ENCODE peak calls at places on chromosomes 16 and 17, in eight cellular contexts. T, A, V, O, F, X, B and N are unnamed samples. For H3K4me1, the result is how much of the 10 kb centered on the place peaks cover.

GRCh38 chr16:55480228-55480655 is 1.2 kb downstream of the MMP2 start:
- DNase-seq in X (peak), B (peak), A (no peak), F (peak), T (peak), V (peak), O (peak), N (peak)

GRCh38 chr16:64907844-64908243 is 214.0 kb downstream of the CDH11 start:
- DNase-seq in A (no peak), B (no peak), X (no peak), T (no peak), F (no peak), V (no peak), O (no peak), N (no peak)

GRCh38 chr17:45225051-45225700 is 3.5 kb downstream of the FMNL1 start:
- DNase-seq in A (no peak), V (no peak), T (no peak), X (no peak), F (no peak), O (no peak), B (peak), N (no peak)

GRCh38 chr16:12255919-12256665 is 279.6 kb downstream of the SNX29 start:
- DNase-seq in B (peak), X (no peak), V (no peak), T (no peak), A (no peak), O (no peak), F (no peak), N (no peak)

GRCh38 chr16:53166099-53166498 is 111.3 kb downstream of the CHD9 start:
- DNase-seq in F (no peak), A (no peak), V (no peak), B (no peak), T (no peak), O (no peak), X (no peak), N (no peak)

GRCh38 chr16:78984324-78984723 is 616.2 kb downstream of the MAF start:
- DNase-seq in F (no peak), V (no peak), T (no peak), B (no peak), A (no peak), X (no peak), O (no peak), N (no peak)

GRCh38 chr16:84312783-84313382 is 18.2 kb downstream of the WFDC1 start:
- DNase-seq in V (no peak), O (no peak), T (peak), A (no peak), B (no peak), X (no peak), F (no peak), N (no peak)

GRCh38 chr16:19377864-19378263 is 39.8 kb upstream of the TMC5 start:
- DNase-seq in O (no peak), F (no peak), T (peak), B (no peak), V (no peak), X (no peak), A (no peak), N (no peak)

GRCh38 chr17:44988256-44988942 is 20.3 kb upstream of the C1QL1 start:
- DNase-seq in T (peak), X (no peak), B (no peak), V (no peak), O (no peak), F (no peak), A (no peak), N (no peak)

GRCh38 chr17:2792541-2793169 is 3.6 kb upstream of the RAP1GAP2 start:
- DNase-seq in V (no peak), F (no peak), X (no peak), O (no peak), A (no peak), B (no peak), T (no peak), N (no peak)

GRCh38 chr17:16922386-16923096 is 49.4 kb downstream of the TNFRSF13B start:
- DNase-seq in F (no peak), A (no peak), X (no peak), T (no peak), O (no peak), V (no peak), B (no peak), N (peak)

GRCh38 chr17:68457168-68457538 is at the start of gene WIPI1:
- DNase-seq in X (peak), B (no peak), A (no peak), T (no peak), F (no peak), V (no peak), O (no peak), N (peak)

GRCh38 chr16:48064971-48065370 is 90.8 kb downstream of the ABCC12 start:
- DNase-seq in T (no peak), B (peak), V (no peak), O (no peak), F (no peak), X (no peak), A (no peak), N (no peak)

GRCh38 chr17:74452027-74452840 is 14.2 kb upstream of the CD300A start:
- DNase-seq in V (no peak), F (no peak), O (no peak), B (no peak), A (no peak), T (no peak), X (peak), N (no peak)

GRCh38 chr16:13554020-13554419 is 365.9 kb upstream of the ERCC4 start:
- DNase-seq in O (no peak), X (no peak), T (no peak), V (no peak), A (no peak), F (no peak), B (no peak), N (no peak)

GRCh38 chr17:12296120-12296727 is 275.5 kb downstream of the MAP2K4 start:
- DNase-seq in F (no peak), V (no peak), X (no peak), T (peak), A (no peak), O (no peak), B (no peak), N (no peak)

GRCh38 chr17:80855196-80855967 is 136.3 kb upstream of the CHMP6 start:
- DNase-seq in X (no peak), V (no peak), B (no peak), F (no peak), T (no peak), O (no peak), A (no peak), N (no peak)

DNA sequence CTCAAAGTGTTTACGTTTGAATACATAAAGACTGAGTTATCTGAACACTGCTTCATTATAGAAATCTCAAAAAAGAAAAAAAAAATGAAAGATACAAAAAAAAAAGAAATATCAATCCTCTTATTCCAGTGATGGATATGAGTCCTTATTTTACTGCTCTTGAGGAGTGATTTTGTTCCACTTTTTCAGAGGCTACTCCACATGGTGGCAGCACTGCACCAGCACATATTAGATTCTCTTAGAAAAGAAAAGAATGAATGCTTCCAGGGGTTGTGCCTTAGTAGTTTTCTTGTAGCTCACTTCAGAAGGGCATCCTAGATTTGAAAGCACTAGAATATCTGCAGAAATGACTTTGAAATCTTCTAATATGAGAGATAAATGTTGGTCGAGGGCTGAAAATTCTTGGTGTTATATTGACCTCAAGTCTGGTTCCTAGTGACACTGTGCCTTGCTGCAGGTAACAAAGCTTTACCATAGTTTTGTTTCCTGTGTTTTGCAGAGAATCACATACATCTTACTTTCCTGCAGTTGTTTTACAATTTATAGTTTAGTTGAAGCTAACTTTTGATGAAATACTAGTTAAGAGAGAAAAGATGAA is 25.9 kb downstream of the AP2B1 start:
- DNase-seq in A (no peak), X (peak), O (peak), F (no peak), B (peak), T (peak), V (no peak), N (peak)
- TF ChIP-seq CTCF in A (peak), X (no peak), O (peak), F (peak), B (peak), T (peak), V (peak), N (peak)

GRCh38 chr16:89411335-89411850 is 79.0 kb downstream of the ANKRD11 start:
- DNase-seq in A (no peak), V (no peak), B (no peak), T (no peak), X (no peak), O (no peak), F (no peak), N (no peak)
- H3K4me1 ChIP-seq in A (half or more), V (half or more), B (under half), T (half or more), X (half or more), O (half or more), F (half or more), N (under half)

GRCh38 chr16:21987498-21987897 is 13.4 kb downstream of the PDZD9 start:
- DNase-seq in V (no peak), B (no peak), X (no peak), A (no peak), F (no peak), O (no peak), T (no peak), N (no peak)
- TF ChIP-seq CTCF in V (no peak), B (no peak), X (no peak), A (no peak), F (no peak), O (no peak), T (no peak), N (no peak)

GRCh38 chr17:51018541-51018940 is 102.1 kb downstream of the SPAG9 start:
- DNase-seq in A (no peak), F (no peak), B (no peak), X (no peak), V (no peak), O (no peak), T (no peak), N (no peak)
- H3K4me1 ChIP-seq in A (under half), F (under half), B (under half), X (under half), V (under half), O (under half), T (under half), N (under half)

DNA sequence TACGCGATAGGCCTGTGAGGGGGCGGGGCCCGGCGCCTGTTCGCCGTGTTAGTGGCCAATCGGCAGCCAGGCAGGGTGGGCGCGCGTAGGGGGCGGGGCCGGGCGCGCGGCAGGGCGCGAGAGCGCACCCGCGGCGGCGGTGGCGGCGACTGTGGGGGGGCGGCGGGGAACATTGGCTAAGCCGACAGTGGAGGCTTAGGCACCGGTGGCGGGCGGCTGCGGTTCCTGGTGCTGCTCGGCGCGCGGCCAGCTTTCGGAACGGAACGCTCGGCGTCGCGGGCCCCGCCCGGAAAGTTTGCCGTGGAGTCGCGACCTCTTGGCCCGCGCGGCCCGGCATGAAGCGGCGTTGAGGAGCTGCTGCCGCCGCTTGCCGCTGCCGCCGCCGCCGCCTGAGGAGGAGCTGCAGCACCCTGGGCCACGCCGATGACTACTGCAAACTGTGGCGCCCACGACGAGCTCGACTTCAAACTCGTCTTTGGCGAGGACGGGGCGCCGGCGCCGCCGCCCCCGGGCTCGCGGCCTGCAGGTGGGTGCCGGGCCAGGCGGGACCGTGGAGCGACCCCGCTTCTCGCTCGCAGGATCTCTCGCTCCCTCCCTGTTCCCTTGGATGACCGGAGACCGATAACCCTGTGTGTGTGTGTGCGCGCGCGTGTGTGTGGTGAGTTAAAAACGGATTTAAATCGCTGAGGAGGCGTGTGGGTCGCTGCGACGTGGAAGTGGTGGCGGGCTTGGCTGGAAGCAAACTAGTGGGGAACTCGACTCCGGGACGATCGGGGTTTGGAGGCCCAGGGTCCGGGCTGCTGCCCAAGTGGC is at the start of gene NFATC3:
- DNase-seq in V (peak), X (peak), F (peak), T (peak), O (peak), B (peak), A (peak), N (peak)
- TF ChIP-seq CTCF in V (no peak), X (peak), F (no peak), T (no peak), O (no peak), B (no peak), A (no peak), N (no peak)

DNA sequence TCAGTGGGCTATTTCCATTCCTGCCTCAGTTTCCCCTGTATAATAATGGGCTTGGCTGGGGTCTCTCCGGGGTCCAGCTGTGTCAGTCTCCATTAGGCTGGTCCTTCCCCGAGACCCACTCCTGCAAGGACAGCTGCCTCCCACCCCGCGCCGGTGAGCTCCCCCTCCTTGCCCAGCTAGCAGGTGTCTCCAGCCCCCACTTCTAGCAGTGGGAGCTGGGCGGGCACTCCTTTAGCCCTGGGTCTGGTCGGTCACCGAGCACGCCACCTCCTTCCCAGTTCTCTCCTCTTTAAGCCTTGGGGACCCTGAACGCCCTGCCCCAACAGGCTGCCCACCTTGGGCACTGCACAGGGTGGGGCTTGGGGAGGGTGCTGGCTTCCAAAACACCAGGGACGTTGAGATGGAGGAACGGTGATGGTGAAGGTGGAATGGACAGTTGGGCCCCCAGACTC is 10.5 kb downstream of the TBX2 start:
- DNase-seq in X (peak), O (no peak), V (no peak), F (no peak), A (no peak), B (no peak), T (no peak), N (peak)
- H3K4me1 ChIP-seq in X (under half), O (under half), V (half or more), F (under half), A (under half), B (under half), T (under half), N (half or more)

GRCh38 chr17:66285149-66285548 is 17.3 kb upstream of the PRKCA start:
- DNase-seq in F (no peak), V (no peak), O (no peak), B (no peak), X (no peak), T (no peak), A (no peak), N (no peak)

GRCh38 chr17:66292351-66292750 is 10.1 kb upstream of the PRKCA start:
- DNase-seq in O (no peak), A (no peak), B (no peak), F (no peak), T (no peak), V (no peak), X (no peak), N (no peak)

GRCh38 chr17:66287911-66288310 is 14.5 kb upstream of the PRKCA start:
- DNase-seq in X (no peak), O (no peak), V (no peak), F (no peak), T (no peak), B (no peak), A (no peak), N (no peak)

GRCh38 chr17:66290097-66290722 is 12.2 kb upstream of the PRKCA start:
- DNase-seq in X (no peak), O (no peak), B (no peak), F (no peak), V (no peak), A (no peak), T (peak), N (no peak)
- TF ChIP-seq CTCF in X (no peak), O (no peak), B (no peak), F (no peak), V (no peak), A (peak), T (peak), N (peak)

DNA sequence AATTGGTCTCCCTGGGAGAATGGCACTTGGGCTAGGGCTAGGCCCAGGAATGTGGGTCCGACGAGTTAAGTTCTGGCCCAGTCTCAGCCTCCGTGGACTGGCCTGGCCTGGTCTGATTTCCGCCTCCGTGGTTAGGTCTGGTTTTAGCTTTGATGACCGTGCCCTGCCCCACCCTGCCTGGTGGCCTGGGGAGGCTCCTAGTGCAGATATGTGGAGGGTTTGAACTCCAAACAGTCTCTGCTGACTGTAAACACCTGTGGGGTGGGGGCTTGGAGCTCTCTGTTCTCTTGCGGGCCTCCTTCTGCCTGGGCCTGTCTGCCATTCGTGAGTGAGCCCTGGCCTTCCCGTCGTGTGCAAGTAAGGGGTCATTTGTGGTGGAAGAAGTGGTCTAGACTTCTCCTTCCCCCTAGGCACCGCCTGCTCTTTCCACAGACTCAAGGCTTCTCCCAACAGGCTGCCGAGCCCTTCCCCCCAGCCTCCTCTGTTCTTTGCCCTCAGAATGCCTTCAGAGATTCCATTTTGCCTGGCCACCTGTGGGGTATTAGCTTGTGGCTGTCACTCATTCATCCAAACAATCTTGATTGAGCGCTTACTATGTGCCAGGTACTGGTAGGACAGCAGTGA is 1.5 kb downstream of the ATP6V0C start:
- DNase-seq in T (no peak), F (no peak), B (no peak), X (peak), A (no peak), O (peak), V (no peak), N (no peak)
- H3K4me1 ChIP-seq in T (under half), F (half or more), B (under half), X (under half), A (under half), O (half or more), V (half or more), N (under half)

GRCh38 chr17:18319604-18320256 is 4.6 kb downstream of the SMCR8 start:
- DNase-seq in V (no peak), B (peak), O (peak), X (no peak), T (peak), A (peak), F (no peak), N (no peak)
- TF ChIP-seq CTCF in V (no peak), B (peak), O (no peak), X (no peak), T (peak), A (peak), F (no peak), N (no peak)

GRCh38 chr17:82010575-82011525 is 11.8 kb downstream of the CENPX start:
- DNase-seq in A (no peak), F (no peak), X (no peak), V (no peak), O (no peak), T (no peak), B (no peak), N (no peak)

GRCh38 chr17:82012482-82013295 is 10.0 kb downstream of the CENPX start:
- DNase-seq in X (no peak), F (no peak), A (no peak), B (no peak), V (no peak), O (no peak), T (no peak), N (no peak)

GRCh38 chr17:82013341-82013740 is 9.3 kb downstream of the CENPX start:
- DNase-seq in X (no peak), T (no peak), O (no peak), B (no peak), V (no peak), A (no peak), F (no peak), N (no peak)

GRCh38 chr17:82013772-82014321 is 8.8 kb downstream of the CENPX start:
- DNase-seq in T (no peak), B (no peak), F (no peak), O (no peak), X (no peak), A (no peak), V (no peak), N (no peak)

DNA sequence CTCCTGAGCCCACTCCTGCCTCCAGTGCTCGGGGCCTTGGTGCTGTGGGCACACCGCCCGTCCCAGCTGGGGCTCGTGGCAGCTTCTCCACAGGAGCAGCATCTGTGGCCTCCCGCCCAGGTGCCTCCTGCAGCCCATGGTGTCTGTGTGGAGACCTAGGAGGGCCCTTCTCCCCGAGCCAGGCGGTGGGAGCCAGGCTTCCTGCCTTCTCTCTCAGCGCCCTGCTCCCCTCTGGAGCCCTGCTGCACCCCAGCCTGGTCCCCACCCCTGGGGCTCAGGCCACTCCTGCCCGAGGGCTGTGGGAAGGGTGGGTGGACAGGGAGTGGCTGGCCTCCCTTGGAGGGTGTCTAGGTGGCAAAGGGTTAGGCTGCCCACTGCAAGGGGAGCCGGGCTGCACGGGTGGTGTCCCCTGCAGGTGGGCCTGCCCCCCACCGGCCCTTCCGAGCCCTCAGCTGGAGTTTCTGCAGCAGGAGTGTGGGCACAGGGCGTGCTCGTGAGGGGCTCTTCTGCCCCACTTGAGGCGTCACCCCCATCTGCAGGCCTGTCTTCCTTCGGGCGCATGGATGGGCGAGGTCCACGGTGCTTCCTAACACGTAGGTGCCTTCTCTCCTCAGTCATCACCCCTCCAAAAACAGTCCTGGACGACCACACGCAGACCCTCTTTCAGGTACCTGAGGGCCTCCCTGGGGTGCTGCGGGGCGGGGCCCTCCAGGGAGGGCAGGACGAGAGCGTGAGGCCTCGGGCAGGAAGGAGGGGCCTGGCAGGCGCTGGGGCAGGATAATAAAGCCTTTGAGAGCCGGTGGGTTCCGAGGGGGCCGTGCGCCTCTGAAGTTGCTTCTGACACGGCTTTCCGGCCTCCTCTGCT is 10.8 kb downstream of the CENPX start:
- DNase-seq in T (no peak), A (no peak), F (no peak), B (no peak), V (no peak), O (no peak), X (no peak), N (no peak)
- H3K4me1 ChIP-seq in T (under half), A (under half), F (under half), B (under half), V (under half), O (under half), X (under half), N (under half)